ENCODE peak calls at places on chromosomes 12 and 14, in nine cellular contexts. T is epithelial cell of proximal tubule, V is HFF-Myc, L is tibial artery, Z is Peyer's patch, Q is neural progenitor cell, N is dorsolateral prefrontal cortex, I is PC-9, C is fibroblast of pulmonary artery. H is an unnamed sample.

GRCh38 chr12:42180990-42181611 is 36.4 kb upstream of the GXYLT1 start:
- DNase-seq in T (peak; percentile 29), V (no peak), L (no peak), Z (no peak), Q (no peak), N (no peak), I (no peak), C (peak; percentile 56), H (peak; percentile 44)

GRCh38 chr12:110366474-110367208 is 36.9 kb downstream of the ANAPC7 start:
- DNase-seq in T (no peak), V (no peak), L (no peak), Z (no peak), Q (no peak), N (no peak), I (no peak), C (no peak), H (no peak)

GRCh38 chr14:94557327-94557726 is 3.9 kb upstream of the SERPINA4 start:
- DNase-seq in T (no peak), V (no peak), L (no peak), Z (no peak), Q (no peak), N (no peak), I (no peak), C (no peak), H (no peak)

GRCh38 chr12:54006700-54007220 is 2.0 kb upstream of the HOXC8 start:
- DNase-seq in T (no peak), V (no peak), L (no peak), Z (no peak), Q (no peak), N (no peak), I (no peak), C (no peak), H (no peak)

GRCh38 chr12:111546171-111546570 is 52.9 kb downstream of the ATXN2 start:
- DNase-seq in T (no peak), V (no peak), L (no peak), Z (no peak), Q (no peak), N (no peak), I (no peak), C (no peak), H (no peak)

GRCh38 chr12:124906606-124907261 is 7.7 kb downstream of the UBC start:
- DNase-seq in T (peak; percentile 86), V (peak; percentile 88), L (peak; percentile 95), Z (peak; percentile 94), Q (peak; percentile 90), N (peak; percentile 46), I (peak; percentile 86), C (peak; percentile 94), H (peak; percentile 79)

GRCh38 chr12:125185740-125186470 is 120.7 kb downstream of the AACS start:
- DNase-seq in T (no peak), V (no peak), L (peak; percentile 32), Z (peak; percentile 19), Q (peak; percentile 97), N (peak; percentile 66), I (peak; percentile 67), C (peak; percentile 72), H (peak; percentile 87)

GRCh38 chr12:120439646-120440247 is 1.8 kb downstream of the COX6A1 start:
- DNase-seq in T (no peak), V (peak; percentile 45), L (no peak), Z (peak; percentile 74), Q (peak; percentile 83), N (no peak), I (peak; percentile 36), C (peak; percentile 65), H (peak; percentile 80)

GRCh38 chr12:7716391-7716790 is 5.2 kb downstream of the DPPA3 start:
- DNase-seq in T (no peak), V (no peak), L (no peak), Z (no peak), Q (peak; percentile 63), N (no peak), I (peak; percentile 2), C (no peak), H (peak; percentile 2)

GRCh38 chr14:101707285-101707842 is 54.1 kb upstream of the PPP2R5C start:
- DNase-seq in T (peak; percentile 39), V (peak; percentile 76), L (no peak), Z (peak; percentile 39), Q (peak; percentile 86), N (no peak), I (peak; percentile 74), C (peak; percentile 92), H (peak; percentile 86)

GRCh38 chr12:48165089-48166031 is 8.0 kb upstream of the ASB8 start:
- DNase-seq in T (no peak), V (peak; percentile 21), L (no peak), Z (no peak), Q (peak; percentile 75), N (no peak), I (peak; percentile 29), C (peak; percentile 82), H (peak; percentile 72)

GRCh38 chr12:27468241-27468640 is 21.7 kb downstream of the SMCO2 start:
- DNase-seq in T (no peak), V (no peak), L (no peak), Z (no peak), Q (no peak), N (no peak), I (no peak), C (no peak), H (peak; percentile 26)

GRCh38 chr12:16021666-16022065 is 110.5 kb downstream of the DERA start:
- DNase-seq in T (no peak), V (no peak), L (no peak), Z (no peak), Q (no peak), N (no peak), I (no peak), C (no peak), H (no peak)

GRCh38 chr14:94844593-94844992 is 74.7 kb upstream of the GSC start:
- DNase-seq in T (no peak), V (no peak), L (no peak), Z (no peak), Q (no peak), N (no peak), I (no peak), C (no peak), H (no peak)

DNA sequence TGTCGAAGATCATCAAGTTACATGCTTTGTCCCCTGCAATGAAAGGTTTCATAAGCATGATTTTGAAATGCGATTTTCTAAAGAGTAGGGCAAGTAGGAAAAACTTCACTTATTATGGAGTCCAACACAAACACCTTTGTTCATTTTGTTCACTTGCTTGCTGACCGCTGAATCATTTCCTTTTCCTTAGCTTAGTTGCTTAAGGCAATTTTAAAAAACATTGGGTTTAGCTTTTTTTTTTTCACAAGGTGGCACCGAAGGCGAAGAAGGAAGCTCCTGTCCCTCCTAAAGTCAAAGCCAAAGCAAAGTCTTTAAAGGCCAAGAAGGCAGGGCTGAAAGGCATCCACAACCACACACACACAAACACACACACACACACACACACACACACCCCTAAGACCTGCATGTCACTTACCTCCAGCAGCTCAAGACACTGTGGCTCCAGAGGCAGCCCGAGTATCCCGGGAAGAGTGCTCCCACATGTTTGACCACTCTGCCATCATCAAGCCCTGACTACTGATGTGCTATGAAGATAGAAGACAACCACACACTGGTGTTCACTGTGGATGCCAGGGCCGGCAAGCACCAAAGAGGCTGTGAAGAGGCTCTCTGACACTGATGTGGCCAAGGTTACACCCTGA is 11.4 kb downstream of the MANSC1 start:
- DNase-seq in T (no peak), V (no peak), L (no peak), Z (no peak), Q (no peak), N (no peak), I (peak; percentile 32), C (peak; percentile 85), H (peak; percentile 35)
- H3K4me3 ChIP-seq in T (no peak overlapping the region), V (no peak overlapping the region), L (peak overlapping the region; percentile 4), Z (no peak overlapping the region), Q (no peak overlapping the region), N (no peak overlapping the region), I (peak overlapping the region; percentile 37), C (peak overlapping the region; percentile 17), H (no peak overlapping the region)

DNA sequence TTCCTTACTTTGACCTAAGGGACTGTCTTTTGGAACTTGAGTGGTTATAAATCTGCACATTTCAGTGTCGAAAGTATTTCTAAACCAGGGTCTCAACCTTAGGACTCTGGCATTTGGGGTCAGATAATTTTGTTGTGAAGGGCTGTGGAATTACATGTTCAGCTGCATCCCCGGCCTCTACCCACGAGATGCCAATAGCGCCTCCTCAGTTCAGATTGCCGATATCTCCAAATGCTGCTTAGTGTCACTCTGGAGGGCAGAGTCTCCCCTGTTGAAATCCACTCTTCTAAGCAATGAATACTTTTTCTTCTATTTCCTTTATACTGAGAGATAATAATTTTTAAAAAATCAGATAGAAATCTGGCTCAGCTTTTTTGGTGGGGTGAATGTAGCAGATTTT is 379.4 kb upstream of the RGS6 start:
- DNase-seq in T (no peak), V (no peak), L (no peak), Z (no peak), Q (no peak), N (no peak), I (no peak), C (no peak), H (no peak)
- TF ChIP-seq CTCF in T (no peak), V (no peak), L (no peak), Z (no peak), Q (no peak), N (no peak), I (no peak), C (no peak), H (no peak)

DNA sequence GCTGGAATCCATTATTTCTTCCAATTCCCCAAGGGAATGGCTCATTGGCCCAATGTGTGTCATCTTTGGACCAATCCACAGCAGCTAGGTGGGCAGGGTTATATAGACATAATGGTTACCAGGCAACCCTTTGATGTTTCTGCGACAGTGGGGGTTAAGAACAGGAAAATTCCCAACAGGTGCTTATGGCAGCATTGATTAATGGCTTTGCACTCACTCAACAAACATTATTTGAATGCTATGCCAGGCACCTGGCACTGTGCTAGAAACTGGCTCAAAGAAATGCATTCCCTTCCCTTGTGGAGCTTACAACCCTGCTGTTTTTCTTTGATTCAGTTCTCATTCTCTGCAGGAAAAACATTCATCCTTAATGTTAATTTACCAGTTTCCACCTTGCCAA is 1221.0 kb downstream of the AACS start:
- DNase-seq in T (no peak), V (no peak), L (no peak), Z (no peak), Q (no peak), N (no peak), I (no peak), C (no peak), H (no peak)
- H3K4me3 ChIP-seq in T (no peak overlapping the region), V (no peak overlapping the region), L (no peak overlapping the region), Z (no peak overlapping the region), Q (no peak overlapping the region), N (no peak overlapping the region), I (no peak overlapping the region), C (no peak overlapping the region), H (no peak overlapping the region)

GRCh38 chr12:103833095-103833777 is 7.8 kb downstream of the NT5DC3 start:
- DNase-seq in T (no peak), V (no peak), L (no peak), Z (no peak), Q (no peak), N (no peak), I (no peak), C (no peak), H (peak; percentile 75)

GRCh38 chr12:103832048-103832798 is 8.8 kb downstream of the NT5DC3 start:
- DNase-seq in T (no peak), V (no peak), L (no peak), Z (no peak), Q (no peak), N (no peak), I (no peak), C (no peak), H (no peak)

GRCh38 chr12:103834897-103835390 is 6.1 kb downstream of the NT5DC3 start:
- DNase-seq in T (no peak), V (no peak), L (no peak), Z (no peak), Q (no peak), N (no peak), I (no peak), C (no peak), H (no peak)

GRCh38 chr12:103836345-103836744 is 4.7 kb downstream of the NT5DC3 start:
- DNase-seq in T (no peak), V (no peak), L (no peak), Z (no peak), Q (no peak), N (no peak), I (no peak), C (no peak), H (no peak)

GRCh38 chr12:103833891-103834290 is 7.1 kb downstream of the NT5DC3 start:
- DNase-seq in T (no peak), V (no peak), L (no peak), Z (no peak), Q (peak; percentile 33), N (no peak), I (no peak), C (no peak), H (no peak)
- TF ChIP-seq CTCF in T (no peak), V (no peak), L (no peak), Z (no peak), Q (peak; percentile 29), N (no peak), I (no peak), C (peak; percentile 17), H (no peak)

H was measured in foreskin fibroblast.